ENCODE peak calls at places on chromosomes 5 and 9, in four cellular contexts. E is left ventricle myocardium inferior, I is tibial nerve, Y is right lobe of liver. D is an unnamed sample.

GRCh38 chr5:94031631-94032030 is 290.2 kb upstream of the POU5F2 start:
- DNase-seq in E (no peak), I (no peak), Y (no peak), D (no peak)

GRCh38 chr9:101325053-101325452 is 59.8 kb downstream of the BAAT start:
- DNase-seq in E (no peak), I (no peak), Y (no peak), D (no peak)

GRCh38 chr5:154276932-154277331 is 86.4 kb downstream of the GALNT10 start:
- DNase-seq in E (peak; percentile 65), I (peak; percentile 46), Y (no peak), D (no peak)

GRCh38 chr5:75568202-75568601 is 43.1 kb upstream of the ANKDD1B start:
- DNase-seq in E (no peak), I (no peak), Y (no peak), D (no peak)

GRCh38 chr9:15306068-15306756 is 804 bp downstream of the TTC39B start:
- DNase-seq in E (peak; percentile 38), I (peak; percentile 40), Y (peak; percentile 72), D (peak; percentile 88)

GRCh38 chr9:113409883-113410206 is 630 bp downstream of the POLE3 start:
- DNase-seq in E (no peak), I (no peak), Y (no peak), D (no peak)

GRCh38 chr5:131746423-131746822 is 50.4 kb downstream of the FNIP1 start:
- DNase-seq in E (no peak), I (no peak), Y (no peak), D (no peak)

GRCh38 chr5:175823731-175824525 is 47.5 kb upstream of the CPLX2 start:
- DNase-seq in E (no peak), I (no peak), Y (no peak), D (no peak)

GRCh38 chr9:5453673-5454072 is 3.3 kb downstream of the CD274 start:
- DNase-seq in E (no peak), I (no peak), Y (no peak), D (no peak)

GRCh38 chr5:57032151-57032551 is 80.2 kb upstream of the MIER3 start:
- DNase-seq in E (no peak), I (no peak), Y (no peak), D (no peak)

GRCh38 chr5:41510176-41510831 is at the start of gene PLCXD3:
- DNase-seq in E (peak; percentile 58), I (no peak), Y (no peak), D (peak; percentile 67)

GRCh38 chr9:89872913-89873707 is 268.3 kb downstream of the GADD45G start:
- DNase-seq in E (no peak), I (no peak), Y (peak; percentile 39), D (peak; percentile 38)

GRCh38 chr9:136305822-136306690 is 2.2 kb upstream of the CCDC187 start:
- DNase-seq in E (no peak), I (no peak), Y (no peak), D (no peak)

GRCh38 chr5:86968311-86968753 is 299.4 kb upstream of the RASA1 start:
- DNase-seq in E (peak; percentile 23), I (no peak), Y (no peak), D (no peak)

GRCh38 chr9:34384368-34385165 is 7.9 kb upstream of the MYORG start:
- DNase-seq in E (no peak), I (no peak), Y (peak; percentile 40), D (no peak)

GRCh38 chr5:178416919-178417318 is 173.3 kb downstream of the COL23A1 start:
- DNase-seq in E (no peak), I (no peak), Y (peak; percentile 16), D (no peak)

GRCh38 chr9:15211994-15212501 is 95.0 kb downstream of the TTC39B start:
- DNase-seq in E (no peak), I (no peak), Y (no peak), D (no peak)

GRCh38 chr5:170470275-170470674 is 33.5 kb upstream of the KCNIP1 start:
- DNase-seq in E (no peak), I (no peak), Y (no peak), D (no peak)

GRCh38 chr5:140131967-140132409 is 6.3 kb downstream of the IGIP start:
- DNase-seq in E (no peak), I (no peak), Y (no peak), D (no peak)

GRCh38 chr9:101201626-101202025 is 173.1 kb downstream of the PLPPR1 start:
- DNase-seq in E (no peak), I (no peak), Y (peak; percentile 67), D (no peak)

GRCh38 chr5:120405291-120405864 is 58.7 kb upstream of the PRR16 start:
- DNase-seq in E (no peak), I (no peak), Y (no peak), D (no peak)

GRCh38 chr9:23779220-23779619 is 46.8 kb downstream of the ELAVL2 start:
- DNase-seq in E (no peak), I (no peak), Y (no peak), D (no peak)

GRCh38 chr5:96745844-96746531 is 61.8 kb downstream of the ERAP1 start:
- DNase-seq in E (no peak), I (no peak), Y (no peak), D (no peak)

GRCh38 chr5:58073246-58073645 is 386.6 kb downstream of the PLK2 start:
- DNase-seq in E (no peak), I (no peak), Y (no peak), D (no peak)

GRCh38 chr5:173735171-173735570 is 118.7 kb upstream of the BOD1 start:
- DNase-seq in E (no peak), I (no peak), Y (no peak), D (no peak)

GRCh38 chr9:82961504-82962125 is 101.3 kb downstream of the RASEF start:
- DNase-seq in E (peak; percentile 41), I (peak; percentile 48), Y (peak; percentile 80), D (peak; percentile 75)

GRCh38 chr5:132470596-132470995 is 20.0 kb downstream of the IRF1 start:
- DNase-seq in E (no peak), I (no peak), Y (no peak), D (peak; percentile 70)

GRCh38 chr5:95870105-95870672 is 47.7 kb upstream of the GLRX start:
- DNase-seq in E (no peak), I (no peak), Y (no peak), D (no peak)

GRCh38 chr5:51961154-51961562 is 577.9 kb downstream of the ISL1 start:
- DNase-seq in E (no peak), I (no peak), Y (no peak), D (no peak)

GRCh38 chr5:179033004-179033580 is 9.5 kb downstream of the ZNF879 start:
- DNase-seq in E (no peak), I (no peak), Y (no peak), D (no peak)

GRCh38 chr5:133844836-133845235 is 123.6 kb downstream of the C5orf15 start:
- DNase-seq in E (no peak), I (no peak), Y (no peak), D (no peak)

DNA sequence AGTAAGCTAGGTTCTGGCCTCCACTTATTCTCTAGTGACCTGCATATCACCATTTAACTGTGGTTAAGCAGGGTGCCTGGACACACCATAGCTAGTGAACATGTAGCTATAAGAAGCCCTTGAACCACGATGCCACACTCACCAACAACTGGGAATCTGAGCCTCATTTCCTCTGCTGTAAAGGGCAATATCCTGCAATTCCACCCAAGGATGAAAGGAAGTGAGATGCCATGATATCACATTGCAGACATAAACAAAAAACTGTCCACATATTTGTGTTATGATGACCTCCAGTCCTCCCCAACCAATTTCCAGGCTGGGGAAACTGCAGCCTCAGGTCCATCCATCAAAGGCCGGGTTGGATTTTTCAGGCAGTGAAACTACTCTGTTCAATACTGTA is 10.4 kb downstream of the TNIP1 start:
- DNase-seq in E (no peak), I (no peak), Y (no peak), D (no peak)
- H3K27ac ChIP-seq in E (peak overlapping the region; percentile 82), I (no peak overlapping the region), Y (no peak overlapping the region), D (no peak overlapping the region)

GRCh38 chr5:1483856-1484255 is 38.6 kb upstream of the SLC6A3 start:
- DNase-seq in E (no peak), I (no peak), Y (no peak), D (no peak)

GRCh38 chr5:1485320-1486118 is 38.2 kb downstream of the LPCAT1 start:
- DNase-seq in E (no peak), I (no peak), Y (no peak), D (no peak)

GRCh38 chr5:1484416-1485319 is 39.1 kb downstream of the LPCAT1 start:
- DNase-seq in E (no peak), I (no peak), Y (no peak), D (no peak)

GRCh38 chr5:1487079-1487764 is 36.5 kb downstream of the LPCAT1 start:
- DNase-seq in E (no peak), I (no peak), Y (no peak), D (no peak)

GRCh38 chr5:1486271-1486670 is 37.5 kb downstream of the LPCAT1 start:
- DNase-seq in E (no peak), I (no peak), Y (no peak), D (no peak)
- H3K36me3 ChIP-seq in E (peaks cover 44% of the 10 kb centered on the region), I (no peaks in the 10 kb centered on the region), Y (no peaks in the 10 kb centered on the region), D (peaks cover 73% of the 10 kb centered on the region)

GRCh38 chr9:131096490-131097258 is at the start of gene AIF1L:
- DNase-seq in E (no peak), I (no peak), Y (no peak), D (no peak)
- H3K27ac ChIP-seq in E (peak within 1 kb of the TSS; percentile 87), I (peak within 1 kb of the TSS; percentile 14), Y (no peak within 1 kb of the TSS), D (no peak within 1 kb of the TSS)

DNA sequence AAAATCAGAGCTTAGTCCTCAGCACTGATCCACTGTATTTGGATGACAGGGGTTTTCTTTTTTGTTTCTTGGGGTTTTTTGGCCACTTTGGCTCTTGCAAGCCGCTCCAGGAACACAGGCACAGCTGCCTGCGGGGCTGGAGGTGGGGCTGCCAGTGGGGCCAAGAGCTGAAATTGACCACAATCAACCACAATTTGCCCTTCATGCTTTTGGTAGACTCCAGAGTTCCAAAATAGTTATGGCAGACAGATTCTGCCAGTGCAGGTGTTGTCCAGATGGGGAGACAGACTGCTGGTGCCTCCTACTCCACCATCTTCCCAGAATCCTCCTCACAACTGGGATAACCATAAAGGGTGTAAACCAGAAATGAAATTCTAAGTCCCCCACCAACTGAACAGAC is 36.5 kb downstream of the PLEKHG4B start:
- DNase-seq in E (no peak), I (no peak), Y (no peak), D (no peak)
- H3K36me3 ChIP-seq in E (no peaks in the 10 kb centered on the region), I (no peaks in the 10 kb centered on the region), Y (no peaks in the 10 kb centered on the region), D (no peaks in the 10 kb centered on the region)

GRCh38 chr9:98168153-98168780 is 24.2 kb downstream of the CORO2A start:
- DNase-seq in E (no peak), I (no peak), Y (no peak), D (peak; percentile 25)
- H3K27ac ChIP-seq in E (no peak overlapping the region), I (no peak overlapping the region), Y (no peak overlapping the region), D (no peak overlapping the region)

GRCh38 chr9:132312873-132313272 is 41.9 kb downstream of the SETX start:
- DNase-seq in E (no peak), I (no peak), Y (no peak), D (no peak)

GRCh38 chr9:132312426-132312825 is 42.4 kb downstream of the SETX start:
- DNase-seq in E (no peak), I (no peak), Y (no peak), D (no peak)

GRCh38 chr9:132311978-132312377 is 42.8 kb downstream of the SETX start:
- DNase-seq in E (no peak), I (no peak), Y (no peak), D (no peak)

GRCh38 chr9:132309056-132309455 is 45.7 kb downstream of the SETX start:
- DNase-seq in E (no peak), I (no peak), Y (no peak), D (no peak)
- H3K36me3 ChIP-seq in E (peaks cover 75% of the 10 kb centered on the region), I (no peaks in the 10 kb centered on the region), Y (no peaks in the 10 kb centered on the region), D (peaks cover 63% of the 10 kb centered on the region)